ENCODE peak calls at places on chromosomes 2 and 18, in eight cellular contexts. O, Q, I, Y, M, N, W and P are unnamed samples. For H3K36me3, the result is how much of the 10 kb centered on the place peaks cover.

GRCh38 chr2:176642074-176642473 is 372.8 kb downstream of the MTX2 start:
- DNase-seq in O (no peak), Q (no peak), I (no peak), Y (peak), M (no peak), N (no peak), W (no peak), P (no peak)

GRCh38 chr2:226831266-226831665 is 4.6 kb upstream of the RHBDD1 start:
- DNase-seq in O (no peak), Q (no peak), I (no peak), Y (no peak), M (no peak), N (no peak), W (no peak), P (no peak)

GRCh38 chr2:50649626-50650397 is 382.1 kb downstream of the NRXN1 start:
- DNase-seq in O (no peak), Q (no peak), I (no peak), Y (peak), M (no peak), N (no peak), W (no peak), P (no peak)

GRCh38 chr2:9139491-9140443 is 66.8 kb upstream of the ASAP2 start:
- DNase-seq in O (peak), Q (peak), I (peak), Y (peak), M (peak), N (peak), W (peak), P (peak)

GRCh38 chr18:56257215-56257614 is 381.2 kb downstream of the TXNL1 start:
- DNase-seq in O (no peak), Q (no peak), I (no peak), Y (peak), M (no peak), N (no peak), W (peak), P (no peak)

GRCh38 chr2:136327162-136327852 is 209.4 kb upstream of the CXCR4 start:
- DNase-seq in O (no peak), Q (peak), I (peak), Y (peak), M (no peak), N (peak), W (peak), P (no peak)

GRCh38 chr18:11154369-11154982 is 5.1 kb upstream of the PIEZO2 start:
- DNase-seq in O (peak), Q (no peak), I (no peak), Y (peak), M (no peak), N (no peak), W (peak), P (no peak)

GRCh38 chr2:148745151-148745851 is 100.8 kb downstream of the EPC2 start:
- DNase-seq in O (peak), Q (no peak), I (no peak), Y (peak), M (no peak), N (no peak), W (no peak), P (no peak)

GRCh38 chr18:61972389-61973264 is 79.8 kb upstream of the RNF152 start:
- DNase-seq in O (peak), Q (no peak), I (no peak), Y (no peak), M (no peak), N (no peak), W (no peak), P (no peak)

GRCh38 chr2:75130171-75130570 is 69.1 kb downstream of the TACR1 start:
- DNase-seq in O (no peak), Q (no peak), I (peak), Y (peak), M (no peak), N (no peak), W (peak), P (no peak)

GRCh38 chr2:30257266-30258214 is 26.2 kb downstream of the LBH start:
- DNase-seq in O (no peak), Q (no peak), I (peak), Y (no peak), M (no peak), N (no peak), W (no peak), P (no peak)

GRCh38 chr2:19195681-19196080 is 162.7 kb downstream of the OSR1 start:
- DNase-seq in O (no peak), Q (no peak), I (no peak), Y (no peak), M (no peak), N (no peak), W (no peak), P (no peak)

GRCh38 chr18:48517048-48517447 is 21.8 kb upstream of the CTIF start:
- DNase-seq in O (no peak), Q (peak), I (no peak), Y (no peak), M (no peak), N (no peak), W (no peak), P (no peak)

GRCh38 chr2:186327251-186327868 is 158.7 kb upstream of the ZC3H15 start:
- DNase-seq in O (no peak), Q (no peak), I (no peak), Y (no peak), M (no peak), N (no peak), W (no peak), P (no peak)

GRCh38 chr2:16400127-16400623 is 265.5 kb downstream of the CYRIA start:
- DNase-seq in O (no peak), Q (no peak), I (no peak), Y (no peak), M (no peak), N (no peak), W (no peak), P (no peak)

GRCh38 chr2:157194097-157194688 is 63.3 kb upstream of the GALNT5 start:
- DNase-seq in O (peak), Q (peak), I (peak), Y (peak), M (peak), N (no peak), W (peak), P (no peak)

GRCh38 chr2:28300921-28301341 is 91.7 kb upstream of the FOSL2 start:
- DNase-seq in O (no peak), Q (no peak), I (no peak), Y (no peak), M (no peak), N (no peak), W (no peak), P (no peak)

GRCh38 chr2:128275498-128276045 is 43.1 kb downstream of the HS6ST1 start:
- DNase-seq in O (no peak), Q (no peak), I (no peak), Y (no peak), M (no peak), N (no peak), W (no peak), P (no peak)

GRCh38 chr18:79796531-79797390 is 977 bp upstream of the KCNG2 start:
- DNase-seq in O (peak), Q (no peak), I (no peak), Y (no peak), M (no peak), N (no peak), W (peak), P (no peak)

GRCh38 chr18:41371718-41372117 is 583.3 kb upstream of the PIK3C3 start:
- DNase-seq in O (no peak), Q (no peak), I (no peak), Y (no peak), M (no peak), N (no peak), W (no peak), P (no peak)

GRCh38 chr2:176390276-176390675 is 121.0 kb downstream of the MTX2 start:
- DNase-seq in O (no peak), Q (no peak), I (no peak), Y (peak), M (no peak), N (no peak), W (peak), P (no peak)

GRCh38 chr2:226888971-226889370 is 53.1 kb downstream of the RHBDD1 start:
- DNase-seq in O (no peak), Q (no peak), I (no peak), Y (no peak), M (no peak), N (no peak), W (no peak), P (no peak)

GRCh38 chr2:120482334-120482733 is 136.4 kb downstream of the INHBB start:
- DNase-seq in O (no peak), Q (no peak), I (no peak), Y (no peak), M (no peak), N (no peak), W (no peak), P (no peak)

GRCh38 chr2:12587729-12588522 is 128.8 kb upstream of the TRIB2 start:
- DNase-seq in O (no peak), Q (no peak), I (peak), Y (peak), M (no peak), N (no peak), W (no peak), P (no peak)

GRCh38 chr2:108575132-108575966 is 41.1 kb downstream of the LIMS1 start:
- DNase-seq in O (peak), Q (no peak), I (no peak), Y (peak), M (no peak), N (no peak), W (peak), P (no peak)

GRCh38 chr2:14557921-14558320 is 74.6 kb upstream of the LRATD1 start:
- DNase-seq in O (no peak), Q (no peak), I (no peak), Y (no peak), M (no peak), N (no peak), W (no peak), P (no peak)

GRCh38 chr2:36483290-36483689 is 114.7 kb downstream of the FEZ2 start:
- DNase-seq in O (no peak), Q (no peak), I (no peak), Y (no peak), M (no peak), N (no peak), W (no peak), P (no peak)
- H3K36me3 ChIP-seq in O (under half), Q (under half), I (under half), Y (half or more), M (under half), N (under half), W (under half), P (under half)

GRCh38 chr2:217830807-217831206 is 172.0 kb downstream of the TNS1 start:
- DNase-seq in O (no peak), Q (no peak), I (no peak), Y (no peak), M (no peak), N (no peak), W (no peak), P (no peak)
- H3K27ac ChIP-seq in O (no peak), Q (no peak), I (no peak), Y (no peak), M (no peak), N (no peak), W (no peak), P (no peak)

DNA sequence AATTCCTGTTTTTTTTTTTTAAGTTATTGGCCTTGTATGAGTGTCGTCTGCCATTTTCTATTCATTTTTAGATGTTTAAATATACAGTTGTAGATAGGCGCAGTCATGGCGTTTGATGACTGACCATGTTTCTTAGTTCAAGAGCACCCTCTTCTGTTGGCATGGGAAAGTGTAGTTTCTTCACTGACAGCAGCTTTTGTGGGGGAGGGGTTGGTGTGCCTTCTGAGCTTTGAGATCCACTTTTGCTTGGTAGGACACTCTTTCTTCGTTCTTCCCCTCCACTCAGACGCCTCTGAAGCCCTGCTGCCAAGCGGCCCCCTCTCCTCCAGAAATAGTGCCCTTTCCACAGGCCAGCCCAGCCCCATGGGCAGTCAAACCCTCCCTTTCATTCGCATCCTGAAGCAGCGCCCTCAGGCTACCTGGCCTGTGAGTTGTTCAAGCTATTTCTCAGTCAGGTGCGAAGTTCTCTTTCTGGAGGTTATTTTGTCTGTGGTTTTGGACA is 492.0 kb downstream of the TNS1 start:
- DNase-seq in O (peak), Q (peak), I (peak), Y (peak), M (peak), N (peak), W (peak), P (no peak)
- TF ChIP-seq CTCF in O (peak), Q (peak), I (peak), Y (peak), M (peak), N (peak), W (peak), P (peak)

GRCh38 chr2:159427048-159427447 is 140.5 kb upstream of the WDSUB1 start:
- DNase-seq in O (no peak), Q (no peak), I (no peak), Y (no peak), M (no peak), N (no peak), W (peak), P (no peak)
- H3K36me3 ChIP-seq in O (under half), Q (under half), I (under half), Y (under half), M (under half), N (half or more), W (under half), P (under half)

GRCh38 chr2:179824961-179825360 is 36.5 kb downstream of the ZNF385B start:
- DNase-seq in O (peak), Q (no peak), I (no peak), Y (no peak), M (no peak), N (no peak), W (no peak), P (no peak)
- H3K27ac ChIP-seq in O (peak), Q (no peak), I (no peak), Y (no peak), M (no peak), N (no peak), W (no peak), P (no peak)